ENCODE peak calls at places on chromosome 6, in four cellular contexts. B, E, N and J are unnamed samples.

GRCh38 chr6:144346719-144347446 is 61.7 kb downstream of the UTRN start:
- ATAC-seq in N (no peak), E (no peak), B (no peak), J (no peak)

GRCh38 chr6:42704251-42704936 is 18.0 kb downstream of the PRPH2 start:
- ATAC-seq in N (peak; percentile 95), B (peak; percentile 82), E (no peak), J (peak; percentile 76)

GRCh38 chr6:26312501-26313390 is 52.3 kb upstream of the BTN3A2 start:
- ATAC-seq in N (peak; percentile 86), E (peak; percentile 88), B (peak; percentile 86), J (peak; percentile 80)

GRCh38 chr6:122726649-122727048 is 52.9 kb upstream of the FABP7 start:
- ATAC-seq in B (no peak), N (no peak), E (peak; percentile 45), J (no peak)

GRCh38 chr6:37835923-37836322 is 16.4 kb downstream of the ZFAND3 start:
- ATAC-seq in B (no peak), E (no peak), N (no peak), J (no peak)

GRCh38 chr6:14635933-14636599 is 518.5 kb downstream of the CD83 start:
- ATAC-seq in N (no peak), E (peak; percentile 76), B (no peak), J (no peak)

GRCh38 chr6:81838724-81839425 is 86.4 kb upstream of the TENT5A start:
- ATAC-seq in B (no peak), N (no peak), E (no peak), J (no peak)

GRCh38 chr6:69933239-69933638 is 66.9 kb downstream of the COL19A1 start:
- ATAC-seq in E (no peak), N (peak; percentile 74), B (peak; percentile 60), J (no peak)

GRCh38 chr6:140867336-140867735 is 1265.4 kb upstream of the GJE1 start:
- ATAC-seq in N (no peak), B (no peak), E (no peak), J (no peak)

GRCh38 chr6:13437597-13437996 is 49.8 kb downstream of the GFOD1 start:
- ATAC-seq in B (no peak), E (no peak), N (no peak), J (no peak)

GRCh38 chr6:159978291-159979135 is 9.6 kb downstream of the IGF2R start:
- ATAC-seq in B (peak; percentile 48), N (peak; percentile 70), E (peak; percentile 0), J (no peak)

GRCh38 chr6:153976921-153977693 is 61.9 kb upstream of the OPRM1 start:
- ATAC-seq in N (no peak), B (no peak), E (no peak), J (peak; percentile 68)

GRCh38 chr6:89596484-89596883 is 42.1 kb downstream of the LYRM2 start:
- ATAC-seq in E (no peak), N (no peak), B (no peak), J (no peak)

GRCh38 chr6:48743738-48744137 is 632.7 kb upstream of the PTCHD4 start:
- ATAC-seq in N (no peak), B (no peak), E (no peak), J (no peak)

GRCh38 chr6:133551847-133552331 is 310.7 kb downstream of the EYA4 start:
- ATAC-seq in E (no peak), B (peak; percentile 81), N (peak; percentile 85), J (peak; percentile 71)

GRCh38 chr6:160783741-160784140 is 81.7 kb downstream of the PLG start:
- ATAC-seq in N (no peak), B (no peak), E (no peak), J (no peak)

GRCh38 chr6:53790886-53791285 is 3.9 kb upstream of the LRRC1 start:
- ATAC-seq in B (no peak), E (no peak), N (no peak), J (no peak)

GRCh38 chr6:101401792-101402617 is 8.5 kb downstream of the GRIK2 start:
- ATAC-seq in N (no peak), E (no peak), B (peak; percentile 71), J (no peak)

GRCh38 chr6:68635412-68635705 is 277 bp downstream of the ADGRB3 start:
- ATAC-seq in N (no peak), E (no peak), B (no peak), J (no peak)

GRCh38 chr6:147067184-147067583 is 137.0 kb upstream of the STXBP5 start:
- ATAC-seq in E (no peak), B (no peak), N (no peak), J (no peak)

GRCh38 chr6:149925253-149925973 is 2.5 kb upstream of the RAET1G start:
- ATAC-seq in E (no peak), N (peak; percentile 53), B (peak; percentile 40), J (peak; percentile 20)
- H3K27ac ChIP-seq in E (no peak overlapping the region), N (no peak overlapping the region), B (peak overlapping the region; percentile 31), J (no peak overlapping the region)

GRCh38 chr6:128826606-128827005 is 56.3 kb upstream of the LAMA2 start:
- ATAC-seq in N (no peak), E (no peak), B (no peak), J (no peak)
- H3K4me3 ChIP-seq in N (no peak overlapping the region), E (no peak overlapping the region), B (no peak overlapping the region), J (no peak overlapping the region)

GRCh38 chr6:170575250-170575649 is 9.2 kb downstream of the PDCD2 start:
- ATAC-seq in B (no peak), N (no peak), E (peak; percentile 57), J (no peak)

GRCh38 chr6:170584181-170584953 is at the start of gene PDCD2:
- ATAC-seq in B (peak; percentile 100), E (peak; percentile 94), N (peak; percentile 98), J (peak; percentile 97)

GRCh38 chr6:170583736-170584180 is 679 bp downstream of the PDCD2 start:
- ATAC-seq in E (no peak), B (no peak), N (no peak), J (no peak)

GRCh38 chr6:170578909-170579308 is 5.5 kb downstream of the PDCD2 start:
- ATAC-seq in E (no peak), N (peak; percentile 65), B (no peak), J (no peak)
- H3K36me3 ChIP-seq in E (peaks cover 85% of the 10 kb centered on the region), N (peaks cover 19% of the 10 kb centered on the region), B (peaks cover 15% of the 10 kb centered on the region), J (peaks cover 88% of the 10 kb centered on the region)

DNA sequence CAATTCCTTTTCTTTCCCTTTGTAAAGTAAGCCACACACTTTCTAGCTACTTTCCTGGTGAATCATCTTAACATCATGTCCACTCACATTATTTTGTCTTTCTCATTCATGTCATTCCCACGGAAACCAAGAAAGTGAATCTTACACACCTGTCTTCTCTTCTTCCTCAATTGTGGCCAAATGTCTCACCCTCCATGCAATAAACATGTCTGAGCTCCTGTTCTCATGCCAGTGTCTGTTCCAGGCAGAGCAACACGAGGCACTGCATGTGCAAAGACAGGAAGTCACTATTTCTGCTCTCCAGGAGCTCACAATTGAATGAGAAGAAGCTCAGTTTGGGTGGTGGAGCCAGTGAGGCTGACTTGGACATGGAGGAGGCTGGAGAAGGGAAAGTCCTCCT is 29.0 kb upstream of the TMEM244 start:
- ATAC-seq in E (peak; percentile 31), N (no peak), B (no peak), J (no peak)
- H3K27ac ChIP-seq in E (no peak overlapping the region), N (no peak overlapping the region), B (no peak overlapping the region), J (no peak overlapping the region)

GRCh38 chr6:27897580-27898206 is 14.5 kb downstream of the OR2B2 start:
- ATAC-seq in B (no peak), E (no peak), N (no peak), J (no peak)

GRCh38 chr6:27896398-27896796 is 15.8 kb downstream of the OR2B2 start:
- ATAC-seq in B (no peak), E (no peak), N (no peak), J (no peak)

GRCh38 chr6:27899543-27899942 is 12.7 kb downstream of the OR2B2 start:
- ATAC-seq in B (no peak), N (no peak), E (no peak), J (no peak)

GRCh38 chr6:27902335-27903314 is 9.6 kb downstream of the OR2B2 start:
- ATAC-seq in B (peak; percentile 96), N (peak; percentile 95), E (peak; percentile 86), J (peak; percentile 90)

GRCh38 chr6:27901801-27902200 is 10.4 kb downstream of the OR2B2 start:
- ATAC-seq in B (no peak), E (no peak), N (no peak), J (no peak)
- H3K4me3 ChIP-seq in B (no peak overlapping the region), E (peak overlapping the region; percentile 87), N (peak overlapping the region; percentile 76), J (no peak overlapping the region)

GRCh38 chr6:35080016-35080680 is 61.0 kb downstream of the TCP11 start:
- ATAC-seq in N (no peak), E (no peak), B (no peak), J (no peak)

GRCh38 chr6:35082046-35082732 is 59.0 kb downstream of the TCP11 start:
- ATAC-seq in N (no peak), E (no peak), B (no peak), J (no peak)

GRCh38 chr6:35081426-35081851 is 59.7 kb downstream of the TCP11 start:
- ATAC-seq in N (no peak), B (peak; percentile 18), E (no peak), J (peak; percentile 8)

GRCh38 chr6:35079311-35080000 is 61.7 kb downstream of the TCP11 start:
- ATAC-seq in N (no peak), B (no peak), E (no peak), J (no peak)

GRCh38 chr6:35080821-35081425 is 60.2 kb downstream of the TCP11 start:
- ATAC-seq in E (no peak), B (peak; percentile 4), N (no peak), J (no peak)
- H3K36me3 ChIP-seq in E (peaks cover 24% of the 10 kb centered on the region), B (peaks cover 22% of the 10 kb centered on the region), N (no peaks in the 10 kb centered on the region), J (no peaks in the 10 kb centered on the region)

DNA sequence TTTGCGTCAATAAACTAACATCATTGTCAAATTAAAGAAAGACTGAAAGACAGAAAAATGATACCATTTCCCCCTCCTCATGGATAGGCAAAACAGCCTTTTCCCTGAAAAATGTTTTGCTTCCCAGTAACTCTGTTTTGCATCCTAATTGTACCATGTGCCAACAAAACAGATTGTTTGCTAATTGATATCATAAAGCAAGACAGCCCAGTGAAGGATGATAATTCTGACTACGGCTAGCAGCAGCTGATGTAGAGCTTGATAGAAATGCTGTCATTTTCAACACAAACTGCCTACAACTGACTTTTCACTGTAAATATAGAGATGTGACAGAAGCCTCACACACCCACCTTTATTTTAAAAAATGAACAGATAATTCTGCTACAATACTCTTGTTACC is 1061.6 kb downstream of the HACE1 start:
- ATAC-seq in E (no peak), B (no peak), N (no peak), J (no peak)
- H3K27ac ChIP-seq in E (no peak overlapping the region), B (no peak overlapping the region), N (no peak overlapping the region), J (no peak overlapping the region)

GRCh38 chr6:105483492-105483891 is 80.6 kb upstream of the PREP start:
- ATAC-seq in B (no peak), E (no peak), N (no peak), J (no peak)

GRCh38 chr6:105484238-105485161 is 81.6 kb upstream of the PREP start:
- ATAC-seq in B (peak; percentile 51), N (peak; percentile 70), E (peak; percentile 63), J (no peak)

GRCh38 chr6:105482956-105483355 is 80.1 kb upstream of the PREP start:
- ATAC-seq in E (no peak), B (no peak), N (no peak), J (no peak)

GRCh38 chr6:105485456-105485855 is 82.6 kb upstream of the PREP start:
- ATAC-seq in E (peak; percentile 58), B (peak; percentile 66), N (no peak), J (no peak)

GRCh38 chr6:105482227-105482839 is 79.5 kb upstream of the PREP start:
- ATAC-seq in B (no peak), E (peak; percentile 46), N (no peak), J (no peak)
- H3K4me3 ChIP-seq in B (no peak overlapping the region), E (no peak overlapping the region), N (no peak overlapping the region), J (no peak overlapping the region)